ENCODE peak calls at places on chromosomes 7 and 10, in six cellular contexts. H is Panc1, E is heart right ventricle, O is lower lobe of right lung, J is H1, T is neural progenitor cell. K is an unnamed sample.
A peak's percentile ranks its signal among the peaks of the same experiment; 100 is the strongest.

GRCh38 chr7:26390016-26390415 is 98.4 kb downstream of the SNX10 start:
- DNase-seq in H (no peak), E (no peak), T (peak; percentile 42), O (no peak), J (no peak), K (no peak)

GRCh38 chr7:135160858-135161653 is 9.5 kb downstream of the CYREN start:
- DNase-seq in J (no peak), H (no peak), T (no peak), O (no peak), E (no peak), K (no peak)

GRCh38 chr10:112203328-112204076 is 19.9 kb upstream of the GPAM start:
- DNase-seq in J (no peak), O (no peak), T (no peak), E (no peak), H (no peak), K (no peak)

GRCh38 chr7:100152937-100153666 is 4.4 kb downstream of the LAMTOR4 start:
- DNase-seq in E (no peak), O (no peak), T (no peak), J (no peak), H (no peak), K (no peak)

GRCh38 chr7:26155531-26156375 is 3.8 kb downstream of the NFE2L3 start:
- DNase-seq in O (no peak), J (no peak), H (no peak), E (no peak), T (no peak), K (no peak)

GRCh38 chr10:34187201-34187600 is 627.9 kb downstream of the PARD3 start:
- DNase-seq in H (no peak), O (no peak), J (no peak), T (no peak), E (no peak), K (no peak)

GRCh38 chr7:11895352-11895751 is 63.4 kb upstream of the THSD7A start:
- DNase-seq in E (no peak), H (no peak), J (no peak), O (no peak), T (no peak), K (no peak)

GRCh38 chr10:112435013-112435619 is 11.6 kb downstream of the ZDHHC6 start:
- DNase-seq in J (no peak), T (peak; percentile 8), E (no peak), O (no peak), H (no peak), K (no peak)

DNA sequence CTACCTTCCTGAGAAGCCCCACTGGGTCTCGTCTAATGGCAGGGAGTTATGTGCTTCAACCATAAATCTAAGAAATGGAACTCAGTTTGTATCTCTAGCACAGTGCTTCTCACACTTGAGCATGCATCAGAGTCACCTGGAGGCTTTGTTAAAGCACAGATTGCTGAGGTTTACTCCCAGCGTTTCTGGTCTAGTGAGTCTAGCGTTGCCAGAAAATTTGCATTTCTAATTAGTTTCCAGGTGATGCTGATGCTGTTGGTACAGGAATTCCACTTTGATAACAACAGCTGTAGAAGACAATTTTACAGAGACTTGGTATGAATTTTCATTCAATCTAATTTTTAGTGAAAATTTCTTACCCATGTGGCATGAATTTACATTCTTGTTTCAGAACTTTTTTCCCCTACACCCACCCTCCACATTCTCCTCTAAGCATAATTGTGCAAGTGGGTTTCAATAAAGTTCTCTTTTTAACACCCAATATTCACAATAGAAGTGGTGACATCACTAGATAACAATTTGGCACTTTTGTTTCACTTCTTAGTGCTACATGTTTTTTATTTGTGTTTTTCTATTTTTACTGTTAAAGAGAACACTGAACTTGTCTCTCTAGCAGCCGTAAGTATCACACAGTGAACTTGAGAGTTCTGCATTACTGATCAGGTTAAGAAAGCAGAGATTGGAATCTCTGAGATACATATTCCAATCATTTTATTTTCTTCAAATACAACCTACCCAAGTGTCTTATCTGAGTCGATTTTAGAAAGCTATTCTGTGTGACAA is 48.4 kb upstream of the BET1 start:
- DNase-seq in E (no peak), J (no peak), O (no peak), H (no peak), T (no peak), K (no peak)
- H3K4me3 ChIP-seq in E (no peak overlapping the region), J (no peak overlapping the region), O (no peak overlapping the region), H (no peak overlapping the region), T (no peak overlapping the region), K (no peak overlapping the region)

GRCh38 chr7:115952832-115953231 is 77.7 kb downstream of the TFEC start:
- DNase-seq in O (no peak), T (peak; percentile 4), H (no peak), J (no peak), E (no peak), K (no peak)
- H3K27ac ChIP-seq in O (no peak overlapping the region), T (no peak overlapping the region), H (no peak overlapping the region), J (no peak overlapping the region), E (no peak overlapping the region), K (no peak overlapping the region)

GRCh38 chr10:15865304-15865703 is 5.0 kb upstream of the MINDY3 start:
- DNase-seq in T (no peak), E (no peak), J (no peak), H (no peak), O (no peak), K (no peak)
- H3K27me3 ChIP-seq in T (peaks cover 94% of the 10 kb centered on the region), E (peaks cover 41% of the 10 kb centered on the region), J (peaks cover 50% of the 10 kb centered on the region), H (peaks cover 15% of the 10 kb centered on the region), O (peaks cover 18% of the 10 kb centered on the region), K (peaks cover 33% of the 10 kb centered on the region)

DNA sequence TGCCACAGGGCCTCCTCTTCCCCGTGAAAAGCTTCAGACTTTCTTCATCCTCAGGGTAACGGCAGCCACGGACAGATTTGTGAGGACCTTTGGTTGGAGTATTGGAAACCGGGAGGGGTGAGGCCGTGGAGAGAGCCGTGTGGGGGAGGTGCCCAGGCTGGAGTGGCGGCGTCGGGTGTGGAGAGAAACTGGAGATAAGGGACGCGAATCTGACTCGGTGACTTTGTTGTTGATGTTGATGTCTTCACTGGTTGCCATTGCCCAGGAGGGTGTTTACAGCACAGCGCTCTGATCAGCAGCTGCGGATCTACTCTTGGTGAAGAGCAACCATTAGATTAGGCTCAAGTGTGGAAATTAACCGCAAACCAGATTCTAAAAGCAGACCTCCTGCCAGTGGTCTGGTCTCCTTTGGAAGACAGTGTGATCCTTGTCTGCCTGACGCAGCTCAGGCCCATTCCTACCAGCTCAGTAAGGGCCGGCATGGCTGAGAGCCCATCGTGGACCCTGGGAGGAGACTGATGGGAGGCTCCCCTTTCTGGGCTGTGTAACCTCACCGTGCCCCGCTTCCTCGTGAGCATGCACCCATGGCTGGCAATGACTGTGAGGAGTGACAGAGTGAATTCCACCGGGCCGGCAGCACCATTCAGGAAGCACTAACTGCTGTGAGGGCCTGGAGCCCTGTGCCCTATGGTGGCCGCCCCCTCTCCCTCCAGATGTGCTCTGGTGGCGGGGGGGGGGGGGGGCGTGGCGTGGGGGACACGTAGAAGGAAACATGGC is 90.3 kb downstream of the INPP5A start:
- DNase-seq in T (no peak), O (peak; percentile 54), H (no peak), J (no peak), E (peak; percentile 53), K (no peak)
- H3K4me3 ChIP-seq in T (no peak overlapping the region), O (peak overlapping the region; percentile 8), H (no peak overlapping the region), J (no peak overlapping the region), E (peak overlapping the region; percentile 18), K (no peak overlapping the region)

DNA sequence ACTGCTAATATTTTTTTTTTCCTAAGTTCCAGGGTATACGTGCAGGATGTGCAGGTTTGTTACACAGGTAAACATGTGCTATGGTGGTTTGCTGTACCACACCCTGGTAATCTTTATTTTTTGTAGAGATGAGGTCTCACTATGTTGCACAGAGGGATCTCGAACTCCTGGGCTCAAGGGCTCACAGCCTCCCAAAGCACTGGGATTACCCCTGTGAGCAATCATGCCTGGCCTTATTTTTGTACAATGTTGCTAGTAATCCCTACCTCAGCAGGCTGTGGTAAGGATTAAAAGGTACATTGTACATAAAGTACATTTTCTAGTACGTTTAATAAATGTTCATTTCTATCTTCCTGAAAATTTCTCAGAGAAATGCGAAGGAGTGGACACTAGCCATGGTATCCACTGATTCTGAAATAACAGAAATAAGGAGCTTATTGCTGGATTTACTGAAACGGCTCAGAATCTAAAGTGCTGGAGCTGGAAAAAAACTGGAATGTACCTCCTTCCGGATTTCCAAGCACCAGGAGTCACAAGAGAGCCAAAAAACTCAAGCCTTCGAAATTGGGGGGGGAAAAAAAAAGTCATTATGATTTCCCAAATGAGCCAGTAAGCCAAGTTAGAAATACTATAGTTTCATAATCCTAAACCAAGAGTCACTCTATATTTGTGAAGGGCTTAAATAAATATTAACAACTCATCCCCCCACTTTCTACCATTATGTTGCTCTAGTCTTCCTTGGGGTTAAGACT is 69.6 kb downstream of the NT5C2 start:
- DNase-seq in J (no peak), T (peak; percentile 21), E (no peak), H (no peak), O (no peak), K (no peak)
- H3K27ac ChIP-seq in J (no peak overlapping the region), T (no peak overlapping the region), E (no peak overlapping the region), H (no peak overlapping the region), O (no peak overlapping the region), K (no peak overlapping the region)